ENCODE peak calls at places on chromosome 1, in five cellular contexts. One of them, this sample, is unnamed.
A peak's percentile ranks its signal among the peaks of the same experiment; 100 is the strongest.

GRCh38 chr1:29487291-29487690 is 251.0 kb downstream of the PTPRU start:
- DNase-seq in transverse colon: no peak
- DNase-seq in ovary: no peak
- DNase-seq in GM12878: no peak
- DNase-seq in tibial nerve: no peak
- DNase-seq in this sample: no peak

GRCh38 chr1:246160905-246161304 is 346.2 kb downstream of the SMYD3 start:
- DNase-seq in GM12878: no peak
- DNase-seq in transverse colon: peak; percentile 10
- DNase-seq in tibial nerve: no peak
- DNase-seq in ovary: no peak
- DNase-seq in this sample: no peak

GRCh38 chr1:211813590-211813989 is 17.0 kb downstream of the LPGAT1 start:
- DNase-seq in tibial nerve: peak; percentile 43
- DNase-seq in GM12878: no peak
- DNase-seq in transverse colon: peak; percentile 25
- DNase-seq in ovary: peak; percentile 45
- DNase-seq in this sample: peak; percentile 47

GRCh38 chr1:159795534-159795933 is 6.6 kb upstream of the FCRL6 start:
- DNase-seq in GM12878: no peak
- DNase-seq in tibial nerve: no peak
- DNase-seq in ovary: no peak
- DNase-seq in transverse colon: no peak
- DNase-seq in this sample: no peak

GRCh38 chr1:26124433-26125318 is 13.1 kb downstream of the PDIK1L start:
- DNase-seq in ovary: no peak
- DNase-seq in transverse colon: no peak
- DNase-seq in GM12878: no peak
- DNase-seq in tibial nerve: no peak
- DNase-seq in this sample: no peak

GRCh38 chr1:153265457-153265856 is 6.0 kb downstream of the LORICRIN start:
- DNase-seq in GM12878: no peak
- DNase-seq in ovary: no peak
- DNase-seq in transverse colon: no peak
- DNase-seq in tibial nerve: no peak
- DNase-seq in this sample: no peak

GRCh38 chr1:173478099-173478555 is 992 bp downstream of the PRDX6 start:
- DNase-seq in transverse colon: peak; percentile 47
- DNase-seq in ovary: peak; percentile 36
- DNase-seq in GM12878: no peak
- DNase-seq in tibial nerve: peak; percentile 72
- DNase-seq in this sample: peak; percentile 83

GRCh38 chr1:151653397-151653796 is 41.5 kb downstream of the SNX27 start:
- DNase-seq in transverse colon: no peak
- DNase-seq in GM12878: no peak
- DNase-seq in ovary: no peak
- DNase-seq in tibial nerve: no peak
- DNase-seq in this sample: no peak

GRCh38 chr1:152870831-152871730 is 7.0 kb upstream of the SMCP start:
- DNase-seq in transverse colon: no peak
- DNase-seq in tibial nerve: no peak
- DNase-seq in GM12878: no peak
- DNase-seq in ovary: no peak
- DNase-seq in this sample: no peak

GRCh38 chr1:174678657-174679056 is 230.9 kb downstream of the GPR52 start:
- DNase-seq in ovary: no peak
- DNase-seq in transverse colon: no peak
- DNase-seq in GM12878: no peak
- DNase-seq in tibial nerve: no peak
- DNase-seq in this sample: no peak

GRCh38 chr1:160284220-160284781 is 632 bp downstream of the PEX19 start:
- DNase-seq in GM12878: no peak
- DNase-seq in ovary: no peak
- DNase-seq in transverse colon: peak; percentile 41
- DNase-seq in tibial nerve: no peak
- DNase-seq in this sample: no peak

GRCh38 chr1:166164995-166165660 is 1.7 kb downstream of the FAM78B start:
- DNase-seq in transverse colon: peak; percentile 44
- DNase-seq in tibial nerve: peak; percentile 11
- DNase-seq in GM12878: no peak
- DNase-seq in ovary: peak; percentile 35
- DNase-seq in this sample: peak; percentile 49

GRCh38 chr1:107803579-107803978 is 161.4 kb downstream of the VAV3 start:
- DNase-seq in GM12878: no peak
- DNase-seq in transverse colon: no peak
- DNase-seq in ovary: no peak
- DNase-seq in tibial nerve: no peak
- DNase-seq in this sample: no peak

GRCh38 chr1:78441921-78442320 is 48.9 kb upstream of the PTGFR start:
- DNase-seq in GM12878: no peak
- DNase-seq in ovary: no peak
- DNase-seq in tibial nerve: no peak
- DNase-seq in transverse colon: no peak
- DNase-seq in this sample: no peak

GRCh38 chr1:223708001-223708359 is 4.4 kb upstream of the CAPN2 start:
- DNase-seq in transverse colon: peak; percentile 44
- DNase-seq in tibial nerve: no peak
- DNase-seq in ovary: no peak
- DNase-seq in GM12878: no peak
- DNase-seq in this sample: no peak

GRCh38 chr1:50295553-50295952 is 127.7 kb downstream of the DMRTA2 start:
- DNase-seq in GM12878: no peak
- DNase-seq in transverse colon: no peak
- DNase-seq in tibial nerve: no peak
- DNase-seq in ovary: no peak
- DNase-seq in this sample: no peak

GRCh38 chr1:28896609-28896986 is 17.8 kb upstream of the EPB41 start:
- DNase-seq in tibial nerve: no peak
- DNase-seq in GM12878: no peak
- DNase-seq in ovary: no peak
- DNase-seq in transverse colon: no peak
- DNase-seq in this sample: no peak

GRCh38 chr1:224524679-224525078 is 90.1 kb upstream of the WDR26 start:
- DNase-seq in transverse colon: no peak
- DNase-seq in ovary: no peak
- DNase-seq in GM12878: no peak
- DNase-seq in tibial nerve: no peak
- DNase-seq in this sample: no peak

GRCh38 chr1:4075436-4076225 is 175.6 kb upstream of the C1orf174 start:
- DNase-seq in ovary: no peak
- DNase-seq in tibial nerve: no peak
- DNase-seq in transverse colon: no peak
- DNase-seq in GM12878: no peak
- DNase-seq in this sample: no peak

GRCh38 chr1:204858381-204858821 is 12.3 kb upstream of the NFASC start:
- DNase-seq in tibial nerve: no peak
- DNase-seq in GM12878: no peak
- DNase-seq in ovary: no peak
- DNase-seq in transverse colon: no peak
- DNase-seq in this sample: no peak

GRCh38 chr1:88973520-88974137 is 18.8 kb downstream of the KYAT3 start:
- DNase-seq in tibial nerve: peak; percentile 35
- DNase-seq in GM12878: no peak
- DNase-seq in ovary: no peak
- DNase-seq in transverse colon: no peak
- DNase-seq in this sample: no peak

GRCh38 chr1:169514566-169515270 is 29.0 kb upstream of the SLC19A2 start:
- DNase-seq in ovary: no peak
- DNase-seq in tibial nerve: no peak
- DNase-seq in transverse colon: no peak
- DNase-seq in GM12878: no peak
- DNase-seq in this sample: no peak

DNA sequence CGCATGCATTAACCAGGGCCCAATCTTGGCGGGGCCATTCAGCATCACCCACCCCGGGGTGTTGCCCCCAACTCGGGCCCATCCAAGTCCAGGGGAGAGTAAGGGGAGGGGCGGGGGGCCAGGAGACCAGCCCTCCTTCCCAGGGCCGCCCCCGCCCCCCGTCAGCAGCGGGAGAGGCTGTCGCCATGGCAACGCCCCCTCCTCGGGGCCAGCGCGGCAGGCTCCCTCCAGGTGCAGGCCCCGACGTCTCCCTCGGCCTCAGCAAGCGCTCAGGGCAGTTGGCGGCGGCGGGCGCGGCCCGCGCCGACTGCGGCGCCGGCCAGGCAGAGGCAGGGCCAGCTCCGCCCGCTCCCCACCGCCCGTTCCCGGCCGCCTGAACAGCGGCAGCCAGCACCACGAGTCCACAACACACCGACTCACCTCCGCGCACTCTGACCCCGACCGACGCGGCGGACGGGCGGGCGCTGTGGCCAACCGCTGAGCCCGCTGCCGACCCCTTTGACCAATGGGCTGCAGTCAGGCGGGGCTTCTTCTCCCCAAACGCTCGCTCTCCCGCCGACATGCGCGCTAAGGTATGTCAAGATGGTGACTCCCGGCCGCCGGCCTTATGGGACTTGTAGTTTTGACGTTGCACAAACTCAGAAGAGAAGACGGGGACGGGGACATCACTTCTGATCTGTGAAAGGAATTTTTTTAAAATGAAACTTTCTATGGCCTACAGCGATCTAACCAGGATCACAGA is at the start of gene ERI3:
- DNase-seq in tibial nerve: peak; percentile 97
- DNase-seq in ovary: peak; percentile 96
- DNase-seq in transverse colon: peak; percentile 97
- DNase-seq in GM12878: peak; percentile 89
- DNase-seq in this sample: peak; percentile 98
- TF ChIP-seq POLR2A in tibial nerve: peak; percentile 83
- TF ChIP-seq POLR2A in ovary: peak; percentile 60
- TF ChIP-seq POLR2A in transverse colon: peak; percentile 28
- TF ChIP-seq POLR2A in GM12878: peak; percentile 75
- TF ChIP-seq POLR2A in this sample: peak; percentile 87

GRCh38 chr1:24865587-24865986 is 64.5 kb downstream of the RUNX3 start:
- DNase-seq in tibial nerve: no peak
- DNase-seq in GM12878: no peak
- DNase-seq in transverse colon: no peak
- DNase-seq in ovary: no peak
- DNase-seq in this sample: no peak
- H3K4me1 ChIP-seq in tibial nerve: no peaks in the 10 kb centered on the region
- H3K4me1 ChIP-seq in GM12878: peaks cover 6% of the 10 kb centered on the region
- H3K4me1 ChIP-seq in transverse colon: peaks cover 15% of the 10 kb centered on the region
- H3K4me1 ChIP-seq in ovary: no peaks in the 10 kb centered on the region
- H3K4me1 ChIP-seq in this sample: no peaks in the 10 kb centered on the region

GRCh38 chr1:226548281-226549093 is at the start of gene STUM:
- DNase-seq in GM12878: no peak
- DNase-seq in transverse colon: peak; percentile 29
- DNase-seq in ovary: peak; percentile 34
- DNase-seq in tibial nerve: no peak
- DNase-seq in this sample: peak; percentile 22
- TF ChIP-seq POLR2A in GM12878: no peak
- TF ChIP-seq POLR2A in transverse colon: no peak
- TF ChIP-seq POLR2A in ovary: no peak
- TF ChIP-seq POLR2A in tibial nerve: no peak
- TF ChIP-seq POLR2A in this sample: no peak

GRCh38 chr1:1881727-1882126 is 9.2 kb downstream of the GNB1 start:
- DNase-seq in tibial nerve: no peak
- DNase-seq in transverse colon: peak; percentile 66
- DNase-seq in GM12878: no peak
- DNase-seq in ovary: no peak
- DNase-seq in this sample: no peak
- H3K4me1 ChIP-seq in tibial nerve: no peaks in the 10 kb centered on the region
- H3K4me1 ChIP-seq in transverse colon: peaks cover 52% of the 10 kb centered on the region
- H3K4me1 ChIP-seq in GM12878: no peaks in the 10 kb centered on the region
- H3K4me1 ChIP-seq in ovary: peaks cover 24% of the 10 kb centered on the region
- H3K4me1 ChIP-seq in this sample: peaks cover 44% of the 10 kb centered on the region

GRCh38 chr1:20491866-20492265 is 5.9 kb upstream of the CAMK2N1 start:
- DNase-seq in transverse colon: no peak
- DNase-seq in GM12878: no peak
- DNase-seq in tibial nerve: no peak
- DNase-seq in ovary: no peak
- DNase-seq in this sample: no peak

GRCh38 chr1:20494609-20495311 is 8.8 kb upstream of the CAMK2N1 start:
- DNase-seq in tibial nerve: no peak
- DNase-seq in transverse colon: no peak
- DNase-seq in GM12878: no peak
- DNase-seq in ovary: no peak
- DNase-seq in this sample: no peak

GRCh38 chr1:20495661-20496060 is 9.7 kb upstream of the CAMK2N1 start:
- DNase-seq in transverse colon: no peak
- DNase-seq in tibial nerve: no peak
- DNase-seq in ovary: no peak
- DNase-seq in GM12878: no peak
- DNase-seq in this sample: no peak

GRCh38 chr1:20492751-20493150 is 6.7 kb upstream of the CAMK2N1 start:
- DNase-seq in transverse colon: no peak
- DNase-seq in tibial nerve: no peak
- DNase-seq in GM12878: no peak
- DNase-seq in ovary: no peak
- DNase-seq in this sample: no peak

DNA sequence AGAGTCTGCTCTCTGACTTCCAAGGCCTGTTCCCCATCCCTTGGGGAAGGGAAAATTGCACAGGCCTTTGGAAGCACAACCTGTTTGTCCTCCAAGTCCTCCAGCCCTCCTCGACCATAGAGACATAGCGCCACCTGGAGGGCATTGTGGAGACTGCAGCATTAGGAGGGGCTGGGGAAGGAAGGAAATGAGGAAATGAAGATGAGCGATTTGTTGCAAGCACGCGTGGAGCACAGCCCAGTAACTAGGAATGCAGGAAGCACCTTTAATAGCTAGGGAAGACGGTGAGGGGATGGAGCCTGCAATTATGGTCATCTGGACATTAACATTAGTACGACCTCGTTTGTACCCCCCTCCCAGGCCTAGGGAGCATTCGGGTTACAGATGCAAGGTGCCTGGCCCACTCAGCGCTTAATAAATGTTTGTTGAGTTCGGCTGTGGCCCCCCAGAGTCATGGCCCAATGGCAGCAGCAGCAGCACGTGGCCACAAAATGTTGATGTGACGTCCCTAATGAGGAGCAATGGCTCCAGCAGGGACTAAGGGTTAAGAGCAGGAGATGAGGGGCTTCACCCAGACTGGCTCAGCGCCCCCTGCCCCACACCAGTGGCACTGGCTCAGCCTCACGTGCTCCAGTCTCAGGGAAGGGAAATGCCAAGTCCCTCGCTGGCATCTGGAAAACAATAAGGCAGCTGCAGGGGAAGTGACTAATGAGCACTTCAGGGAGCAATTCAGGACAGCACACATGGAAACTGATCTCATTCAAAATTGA is 8.0 kb upstream of the CAMK2N1 start:
- DNase-seq in transverse colon: peak; percentile 93
- DNase-seq in tibial nerve: peak; percentile 95
- DNase-seq in GM12878: peak; percentile 51
- DNase-seq in ovary: peak; percentile 87
- DNase-seq in this sample: peak; percentile 80
- TF ChIP-seq POLR2A in transverse colon: no peak
- TF ChIP-seq POLR2A in tibial nerve: no peak
- TF ChIP-seq POLR2A in GM12878: no peak
- TF ChIP-seq POLR2A in ovary: no peak
- TF ChIP-seq POLR2A in this sample: no peak

GRCh38 chr1:198541737-198542136 is 1.3 kb upstream of the ATP6V1G3 start:
- DNase-seq in GM12878: no peak
- DNase-seq in transverse colon: no peak
- DNase-seq in ovary: no peak
- DNase-seq in tibial nerve: no peak
- DNase-seq in this sample: no peak
- H3K4me1 ChIP-seq in GM12878: peaks cover 9% of the 10 kb centered on the region
- H3K4me1 ChIP-seq in transverse colon: no peaks in the 10 kb centered on the region
- H3K4me1 ChIP-seq in ovary: no peaks in the 10 kb centered on the region
- H3K4me1 ChIP-seq in tibial nerve: no peaks in the 10 kb centered on the region
- H3K4me1 ChIP-seq in this sample: no peaks in the 10 kb centered on the region

This sample was measured in heart left ventricle.